ENCODE peak calls at places on chromosome 18, in eight cellular contexts. M is progenitor cell of endocrine pancreas; B is sciatic nerve; H is CD4-positive, alpha-beta T cell; L is astrocyte of the cerebellum; P is endodermal cell; O is stromal cell of bone marrow; Y is COR-L47. I is an unnamed sample.

GRCh38 chr18:63590966-63591695 is 4.0 kb downstream of the SERPINB13 start:
- DNase-seq in P (no peak), Y (no peak), O (no peak), B (no peak), M (no peak), L (no peak), H (no peak), I (no peak)

GRCh38 chr18:45384137-45384998 is 230.9 kb upstream of the SLC14A2 start:
- DNase-seq in H (peak; percentile 1), M (peak; percentile 51), P (peak; percentile 87), B (no peak), O (no peak), L (peak; percentile 20), Y (peak; percentile 82), I (peak; percentile 81)

GRCh38 chr18:78860117-78860516 is 119.5 kb upstream of the SALL3 start:
- DNase-seq in M (no peak), P (no peak), L (no peak), H (no peak), Y (peak; percentile 85), O (no peak), B (no peak), I (no peak)

GRCh38 chr18:56799756-56800155 is 148.6 kb downstream of the WDR7 start:
- DNase-seq in B (no peak), M (no peak), H (no peak), Y (no peak), P (no peak), O (no peak), L (no peak), I (no peak)

GRCh38 chr18:48333563-48333962 is 75.6 kb downstream of the ZBTB7C start:
- DNase-seq in Y (no peak), P (no peak), B (no peak), L (no peak), M (no peak), O (no peak), H (no peak), I (no peak)

GRCh38 chr18:79543861-79544385 is 135.7 kb upstream of the CTDP1 start:
- DNase-seq in Y (no peak), M (no peak), L (no peak), O (no peak), P (peak; percentile 37), H (no peak), B (peak; percentile 53), I (no peak)

GRCh38 chr18:58269931-58270330 is 225.9 kb downstream of the NEDD4L start:
- DNase-seq in L (no peak), B (no peak), Y (no peak), M (no peak), O (no peak), H (no peak), P (no peak), I (no peak)

GRCh38 chr18:2337552-2338141 is 233.7 kb downstream of the METTL4 start:
- DNase-seq in O (no peak), H (peak; percentile 37), Y (no peak), P (peak; percentile 85), L (no peak), M (no peak), B (peak; percentile 62), I (no peak)

GRCh38 chr18:58438161-58438983 is 190.5 kb downstream of the ALPK2 start:
- DNase-seq in L (no peak), M (no peak), O (no peak), B (no peak), P (no peak), H (no peak), Y (no peak), I (peak; percentile 56)

GRCh38 chr18:79856119-79857080 is 58.7 kb downstream of the KCNG2 start:
- DNase-seq in L (no peak), P (peak; percentile 85), Y (no peak), B (no peak), O (no peak), M (no peak), H (no peak), I (peak; percentile 25)

GRCh38 chr18:73023975-73024374 is 156.2 kb upstream of the NETO1 start:
- DNase-seq in O (no peak), L (no peak), Y (peak; percentile 76), P (no peak), M (no peak), H (no peak), B (no peak), I (no peak)

GRCh38 chr18:78891185-78891762 is 88.3 kb upstream of the SALL3 start:
- DNase-seq in Y (peak; percentile 79), O (no peak), P (no peak), B (no peak), L (no peak), H (no peak), M (no peak), I (no peak)

GRCh38 chr18:69858897-69859296 is 88.8 kb downstream of the CD226 start:
- DNase-seq in M (no peak), H (no peak), B (no peak), L (no peak), P (no peak), Y (no peak), O (no peak), I (no peak)